ENCODE peak calls at places on chromosomes 5 and 9, in ten cellular contexts. V, H, D, U, E, X, Z, B, L and T are unnamed samples.

GRCh38 chr9:15485836-15486678 is 24.7 kb downstream of the PSIP1 start:
- DNase-seq in U (no peak), V (peak), L (no peak), Z (peak), X (no peak), H (peak), D (no peak), B (no peak), E (peak), T (peak)

GRCh38 chr5:115616492-115616891 is 9.3 kb downstream of the TMED7 start:
- DNase-seq in H (no peak), U (no peak), D (no peak), E (no peak), Z (no peak), V (no peak), B (no peak), L (no peak), X (no peak), T (no peak)

GRCh38 chr9:132557159-132557558 is 25.2 kb upstream of the BARHL1 start:
- DNase-seq in X (no peak), Z (no peak), U (no peak), E (no peak), V (no peak), D (no peak), L (peak), B (no peak), H (no peak), T (no peak)

GRCh38 chr9:113711251-113711650 is 164.9 kb upstream of the ZNF618 start:
- DNase-seq in E (no peak), U (no peak), L (no peak), H (no peak), Z (no peak), B (no peak), D (no peak), X (no peak), V (no peak), T (no peak)

GRCh38 chr5:32225445-32225844 is 51.3 kb upstream of the GOLPH3 start:
- DNase-seq in H (no peak), D (no peak), X (no peak), V (no peak), B (no peak), L (no peak), E (no peak), Z (no peak), U (no peak), T (no peak)

GRCh38 chr5:158039911-158040347 is 181.0 kb upstream of the CLINT1 start:
- DNase-seq in D (peak), Z (no peak), U (no peak), B (no peak), L (no peak), H (no peak), X (no peak), V (no peak), E (no peak), T (no peak)

GRCh38 chr9:137550958-137551655 is 572 bp upstream of the MRPL41 start:
- DNase-seq in H (peak), D (peak), X (no peak), E (no peak), L (peak), B (peak), Z (no peak), U (peak), V (peak), T (no peak)

GRCh38 chr9:82949203-82949602 is 113.7 kb downstream of the RASEF start:
- DNase-seq in D (no peak), E (no peak), B (no peak), X (no peak), V (no peak), Z (no peak), U (no peak), H (no peak), L (no peak), T (no peak)

GRCh38 chr9:125399666-125400065 is 138.0 kb downstream of the GAPVD1 start:
- DNase-seq in H (no peak), V (no peak), U (no peak), Z (no peak), L (no peak), E (no peak), D (no peak), X (no peak), B (no peak), T (no peak)

GRCh38 chr9:83920469-83920941 is 727 bp downstream of the KIF27 start:
- DNase-seq in V (peak), Z (no peak), D (peak), E (peak), X (no peak), U (no peak), B (peak), H (no peak), L (no peak), T (peak)

GRCh38 chr9:114386361-114386885 is 1.4 kb downstream of the AKNA start:
- DNase-seq in H (no peak), X (no peak), V (no peak), U (no peak), E (no peak), Z (no peak), D (no peak), B (no peak), L (no peak), T (no peak)